ENCODE peak calls at places on chromosomes 1 and 21, in nine cellular contexts. K is activated T-cell treated with anti-CD3 and anti-CD28 coated beads, Interleukin-2, amount 50 U/mL, for 48 hours; N is Right ventricle myocardium superior; C is stimulated activated CD4-positive, alpha-beta T cell treated with anti-CD3 and anti-CD28 coated beads, Interleukin-1b, Interleukin-23, amount 100 ng/mL, for 24 hours; T is left colon; V is stimulated activated CD8-positive, alpha-beta memory T cell treated with anti-CD3 and anti-CD28 coated beads, Interleukin-7, amount 100 ng/mL, for 1 hour; Y is heart left ventricle; U is HS-27A; D is kidney tubule cell. Z is an unnamed sample.

GRCh38 chr1:28193701-28194161 is 17.2 kb upstream of the PTAFR start:
- DNase-seq in Y (no peak), V (no peak), T (no peak), C (no peak), U (no peak), K (no peak), D (peak; percentile 90), N (no peak), Z (no peak)

GRCh38 chr1:99849413-99849743 is 783 bp upstream of the AGL start:
- DNase-seq in Y (no peak), V (no peak), T (no peak), K (no peak), N (no peak), U (no peak), C (no peak), D (no peak), Z (peak; percentile 9)

GRCh38 chr1:246214708-246215504 is 292.2 kb downstream of the SMYD3 start:
- DNase-seq in N (no peak), C (no peak), T (no peak), K (no peak), V (no peak), Y (no peak), U (peak; percentile 49), D (peak; percentile 59), Z (peak; percentile 27)

GRCh38 chr1:9798236-9799130 is 25.3 kb downstream of the CLSTN1 start:
- DNase-seq in Y (no peak), V (no peak), U (no peak), D (no peak), N (no peak), T (no peak), C (no peak), K (no peak), Z (no peak)

GRCh38 chr1:63987014-63987630 is 213.3 kb downstream of the ROR1 start:
- DNase-seq in V (no peak), N (no peak), U (no peak), C (no peak), T (no peak), D (peak; percentile 38), Y (no peak), K (no peak), Z (no peak)

GRCh38 chr1:159817276-159818041 is 9.2 kb upstream of the SLAMF8 start:
- DNase-seq in T (no peak), K (no peak), U (no peak), D (peak; percentile 56), V (no peak), Y (no peak), C (no peak), N (no peak), Z (no peak)

GRCh38 chr1:212529211-212529731 is 79.3 kb upstream of the ATF3 start:
- DNase-seq in T (no peak), Y (no peak), C (no peak), V (no peak), U (no peak), N (no peak), K (no peak), D (no peak), Z (no peak)

GRCh38 chr1:233972951-233973635 is 68.6 kb downstream of the SLC35F3 start:
- DNase-seq in T (no peak), D (peak; percentile 42), K (no peak), U (no peak), Y (no peak), C (no peak), V (no peak), N (no peak), Z (no peak)

GRCh38 chr21:46585191-46585953 is 19.5 kb downstream of the S100B start:
- DNase-seq in Y (no peak), N (no peak), C (no peak), D (no peak), K (no peak), U (no peak), T (peak; percentile 40), V (no peak), Z (peak; percentile 17)

GRCh38 chr1:43005460-43006351 is 47.0 kb upstream of the SLC2A1 start:
- DNase-seq in C (no peak), T (no peak), U (no peak), N (no peak), D (no peak), K (no peak), Y (no peak), V (no peak), Z (no peak)

GRCh38 chr1:109716121-109716520 is 4.1 kb downstream of the GSTM5 start:
- DNase-seq in Y (no peak), V (no peak), D (no peak), C (no peak), K (no peak), N (no peak), U (no peak), T (no peak), Z (no peak)

GRCh38 chr21:34845521-34846213 is 176.9 kb downstream of the CLIC6 start:
- DNase-seq in V (no peak), K (peak; percentile 42), Y (no peak), C (no peak), U (peak; percentile 33), D (peak; percentile 84), T (peak; percentile 36), N (no peak), Z (peak; percentile 53)

GRCh38 chr1:29282924-29283803 is 46.8 kb downstream of the PTPRU start:
- DNase-seq in V (no peak), U (peak; percentile 56), T (peak; percentile 36), Y (no peak), N (peak; percentile 62), D (peak; percentile 28), C (no peak), K (peak; percentile 40), Z (peak; percentile 56)

GRCh38 chr21:29359718-29360117 is 61.0 kb downstream of the BACH1 start:
- DNase-seq in Y (no peak), V (no peak), U (no peak), N (no peak), T (no peak), K (no peak), C (no peak), D (peak; percentile 49), Z (no peak)

GRCh38 chr1:167856711-167857418 is 57.1 kb downstream of the ADCY10 start:
- DNase-seq in T (no peak), Y (no peak), N (no peak), U (no peak), D (no peak), K (no peak), V (no peak), C (no peak), Z (no peak)

GRCh38 chr1:47436979-47437517 is 796 bp upstream of the FOXD2 start:
- DNase-seq in K (no peak), T (no peak), Y (no peak), D (peak; percentile 38), V (no peak), C (no peak), N (peak; percentile 58), U (no peak), Z (no peak)

GRCh38 chr1:93257889-93258288 is 77.4 kb downstream of the CCDC18 start:
- DNase-seq in U (no peak), D (peak; percentile 45), C (no peak), K (no peak), T (no peak), N (no peak), Y (no peak), V (no peak), Z (no peak)

Z was measured in transverse colon.